ENCODE peak calls at places on chromosomes 16 and 17, in four cellular contexts. One of them, this sample, is unnamed.

GRCh38 chr16:53741546-53741945 is 37.6 kb downstream of the FTO start:
- DNase-seq in upper lobe of right lung: no peak
- DNase-seq in AG09319: no peak
- DNase-seq in stomach: no peak
- DNase-seq in this sample: no peak

GRCh38 chr16:23670137-23670776 is 8.4 kb upstream of the PLK1 start:
- DNase-seq in upper lobe of right lung: no peak
- DNase-seq in stomach: no peak
- DNase-seq in AG09319: no peak
- DNase-seq in this sample: no peak

GRCh38 chr16:53651357-53651756 is 52.3 kb downstream of the RPGRIP1L start:
- DNase-seq in upper lobe of right lung: no peak
- DNase-seq in stomach: no peak
- DNase-seq in AG09319: no peak
- DNase-seq in this sample: no peak

GRCh38 chr17:40330850-40331470 is 22.0 kb downstream of the RARA start:
- DNase-seq in stomach: no peak
- DNase-seq in AG09319: no peak
- DNase-seq in upper lobe of right lung: no peak
- DNase-seq in this sample: no peak

GRCh38 chr16:88731699-88732098 is 25.4 kb downstream of the CTU2 start:
- DNase-seq in stomach: no peak
- DNase-seq in AG09319: no peak
- DNase-seq in upper lobe of right lung: no peak
- DNase-seq in this sample: no peak

GRCh38 chr17:38656959-38657823 is 17.6 kb downstream of the EPOP start:
- DNase-seq in upper lobe of right lung: no peak
- DNase-seq in AG09319: no peak
- DNase-seq in stomach: no peak
- DNase-seq in this sample: no peak

GRCh38 chr17:80261159-80261894 is 675 bp downstream of the RNF213 start:
- DNase-seq in stomach: peak; percentile 49
- DNase-seq in AG09319: no peak
- DNase-seq in upper lobe of right lung: peak; percentile 84
- DNase-seq in this sample: no peak

GRCh38 chr17:66522591-66523272 is 220.3 kb downstream of the PRKCA start:
- DNase-seq in stomach: no peak
- DNase-seq in AG09319: no peak
- DNase-seq in upper lobe of right lung: no peak
- DNase-seq in this sample: no peak

GRCh38 chr17:21275579-21276339 is 8.8 kb upstream of the MAP2K3 start:
- DNase-seq in stomach: peak; percentile 95
- DNase-seq in upper lobe of right lung: peak; percentile 98
- DNase-seq in AG09319: no peak
- DNase-seq in this sample: no peak

GRCh38 chr17:14760719-14761425 is 460.0 kb downstream of the HS3ST3B1 start:
- DNase-seq in upper lobe of right lung: no peak
- DNase-seq in stomach: no peak
- DNase-seq in AG09319: no peak
- DNase-seq in this sample: no peak

GRCh38 chr17:83154311-83155127 is 75.1 kb downstream of the METRNL start:
- DNase-seq in stomach: no peak
- DNase-seq in upper lobe of right lung: peak; percentile 54
- DNase-seq in AG09319: no peak
- DNase-seq in this sample: peak; percentile 62

GRCh38 chr16:66959645-66960177 is 1.4 kb upstream of the CES3 start:
- DNase-seq in stomach: no peak
- DNase-seq in AG09319: no peak
- DNase-seq in upper lobe of right lung: no peak
- DNase-seq in this sample: no peak

GRCh38 chr16:89842471-89843408 is 14.5 kb downstream of the SPIRE2 start:
- DNase-seq in upper lobe of right lung: no peak
- DNase-seq in stomach: no peak
- DNase-seq in AG09319: no peak
- DNase-seq in this sample: no peak

GRCh38 chr16:84925092-84925772 is 86.1 kb downstream of the ZDHHC7 start:
- DNase-seq in AG09319: no peak
- DNase-seq in stomach: peak; percentile 72
- DNase-seq in upper lobe of right lung: peak; percentile 84
- DNase-seq in this sample: no peak

GRCh38 chr17:77419547-77420475 is 279.0 kb downstream of the SEC14L1 start:
- DNase-seq in AG09319: no peak
- DNase-seq in upper lobe of right lung: no peak
- DNase-seq in stomach: no peak
- DNase-seq in this sample: no peak

GRCh38 chr17:77419095-77419494 is 278.3 kb downstream of the SEC14L1 start:
- DNase-seq in AG09319: no peak
- DNase-seq in upper lobe of right lung: no peak
- DNase-seq in stomach: no peak
- DNase-seq in this sample: no peak

GRCh38 chr17:77420804-77421634 is 280.2 kb downstream of the SEC14L1 start:
- DNase-seq in upper lobe of right lung: no peak
- DNase-seq in AG09319: peak; percentile 67
- DNase-seq in stomach: no peak
- DNase-seq in this sample: no peak

GRCh38 chr17:77421635-77421982 is 280.8 kb downstream of the SEC14L1 start:
- DNase-seq in AG09319: no peak
- DNase-seq in upper lobe of right lung: no peak
- DNase-seq in stomach: no peak
- DNase-seq in this sample: no peak

GRCh38 chr17:77420476-77420803 is 279.7 kb downstream of the SEC14L1 start:
- DNase-seq in upper lobe of right lung: no peak
- DNase-seq in stomach: no peak
- DNase-seq in AG09319: no peak
- DNase-seq in this sample: no peak
- TF ChIP-seq CTCF in upper lobe of right lung: no peak
- TF ChIP-seq CTCF in stomach: no peak
- TF ChIP-seq CTCF in AG09319: peak; percentile 0
- TF ChIP-seq CTCF in this sample: peak; percentile 47

GRCh38 chr17:34357398-34357797 is 1.1 kb downstream of the CCL13 start:
- DNase-seq in upper lobe of right lung: no peak
- DNase-seq in stomach: no peak
- DNase-seq in AG09319: no peak
- DNase-seq in this sample: no peak
- TF ChIP-seq CTCF in upper lobe of right lung: no peak
- TF ChIP-seq CTCF in stomach: no peak
- TF ChIP-seq CTCF in AG09319: no peak
- TF ChIP-seq CTCF in this sample: no peak

GRCh38 chr17:73820686-73821448 is 176.6 kb upstream of the SDK2 start:
- DNase-seq in upper lobe of right lung: no peak
- DNase-seq in AG09319: no peak
- DNase-seq in stomach: peak; percentile 33
- DNase-seq in this sample: no peak
- TF ChIP-seq CTCF in upper lobe of right lung: peak; percentile 23
- TF ChIP-seq CTCF in AG09319: no peak
- TF ChIP-seq CTCF in stomach: peak; percentile 64
- TF ChIP-seq CTCF in this sample: peak; percentile 54

GRCh38 chr17:7014261-7014994 is 2.0 kb downstream of the RNASEK start:
- DNase-seq in upper lobe of right lung: peak; percentile 99
- DNase-seq in AG09319: peak; percentile 95
- DNase-seq in stomach: peak; percentile 99
- DNase-seq in this sample: peak; percentile 100

GRCh38 chr17:7016406-7016805 is 4.0 kb downstream of the RNASEK start:
- DNase-seq in upper lobe of right lung: no peak
- DNase-seq in AG09319: no peak
- DNase-seq in stomach: no peak
- DNase-seq in this sample: no peak

GRCh38 chr17:7016886-7017826 is 4.7 kb downstream of the RNASEK start:
- DNase-seq in stomach: no peak
- DNase-seq in upper lobe of right lung: no peak
- DNase-seq in AG09319: no peak
- DNase-seq in this sample: no peak

GRCh38 chr17:7015587-7016020 is 3.2 kb downstream of the RNASEK start:
- DNase-seq in AG09319: no peak
- DNase-seq in stomach: no peak
- DNase-seq in upper lobe of right lung: no peak
- DNase-seq in this sample: no peak

GRCh38 chr17:7014995-7015586 is 2.7 kb downstream of the RNASEK start:
- DNase-seq in upper lobe of right lung: no peak
- DNase-seq in AG09319: no peak
- DNase-seq in stomach: no peak
- DNase-seq in this sample: no peak
- TF ChIP-seq CTCF in upper lobe of right lung: peak; percentile 24
- TF ChIP-seq CTCF in AG09319: no peak
- TF ChIP-seq CTCF in stomach: no peak
- TF ChIP-seq CTCF in this sample: peak; percentile 67

DNA sequence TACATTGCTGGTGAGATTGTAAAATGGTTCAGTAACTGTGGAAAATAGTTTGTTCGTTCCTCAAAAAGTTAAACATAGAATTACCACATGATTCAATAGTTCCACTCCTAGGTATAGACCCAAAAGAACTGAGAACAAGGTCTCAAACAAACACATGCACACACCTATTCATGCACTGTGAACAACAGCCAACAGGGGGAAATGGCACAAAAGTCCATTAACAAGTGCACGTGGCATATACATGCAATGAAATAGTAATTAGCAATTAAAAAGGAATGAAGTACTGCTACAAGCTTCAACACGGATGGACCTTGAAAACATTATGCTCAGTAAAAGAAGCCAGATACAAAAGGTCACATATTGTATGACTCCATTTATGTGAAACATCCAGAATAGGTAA is 23.8 kb downstream of the SDK2 start:
- DNase-seq in AG09319: no peak
- DNase-seq in upper lobe of right lung: no peak
- DNase-seq in stomach: no peak
- DNase-seq in this sample: no peak
- TF ChIP-seq CTCF in AG09319: no peak
- TF ChIP-seq CTCF in upper lobe of right lung: no peak
- TF ChIP-seq CTCF in stomach: no peak
- TF ChIP-seq CTCF in this sample: no peak

GRCh38 chr17:61750656-61751055 is 112.7 kb downstream of the BRIP1 start:
- DNase-seq in stomach: no peak
- DNase-seq in upper lobe of right lung: no peak
- DNase-seq in AG09319: no peak
- DNase-seq in this sample: no peak

GRCh38 chr17:61754124-61754523 is 109.2 kb downstream of the BRIP1 start:
- DNase-seq in upper lobe of right lung: no peak
- DNase-seq in AG09319: no peak
- DNase-seq in stomach: no peak
- DNase-seq in this sample: no peak

GRCh38 chr17:61753696-61754095 is 109.6 kb downstream of the BRIP1 start:
- DNase-seq in stomach: no peak
- DNase-seq in upper lobe of right lung: no peak
- DNase-seq in AG09319: no peak
- DNase-seq in this sample: no peak

GRCh38 chr17:61746248-61746985 is 116.9 kb downstream of the BRIP1 start:
- DNase-seq in upper lobe of right lung: no peak
- DNase-seq in stomach: no peak
- DNase-seq in AG09319: no peak
- DNase-seq in this sample: no peak

DNA sequence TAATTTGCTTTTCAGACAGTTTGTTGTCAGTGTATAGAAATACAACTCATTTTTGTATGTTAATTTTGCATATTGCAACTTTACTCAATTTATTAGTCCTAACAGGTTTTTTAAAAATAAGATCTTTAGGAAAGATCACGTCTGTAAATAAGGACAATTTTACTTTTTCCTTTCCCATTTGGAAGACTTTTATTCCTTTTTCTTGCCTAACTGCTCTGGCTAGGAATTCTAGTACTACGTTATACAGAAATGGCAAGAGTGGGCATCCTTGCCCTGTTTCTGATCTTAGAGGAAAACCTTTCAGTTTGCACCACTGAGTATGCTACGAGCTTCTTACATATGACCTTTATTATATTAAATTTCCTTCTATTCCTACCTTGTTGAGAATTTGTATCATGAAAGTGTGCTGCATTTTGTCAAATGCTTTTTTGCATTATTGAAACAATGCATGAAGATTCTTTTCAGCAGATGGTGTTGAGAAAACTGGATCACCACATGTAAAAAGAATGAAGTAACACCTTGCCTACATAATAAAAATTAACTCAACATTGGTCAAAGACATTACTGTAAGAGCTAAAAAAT is 113.4 kb downstream of the BRIP1 start:
- DNase-seq in upper lobe of right lung: no peak
- DNase-seq in AG09319: no peak
- DNase-seq in stomach: no peak
- DNase-seq in this sample: no peak
- TF ChIP-seq CTCF in upper lobe of right lung: no peak
- TF ChIP-seq CTCF in AG09319: no peak
- TF ChIP-seq CTCF in stomach: no peak
- TF ChIP-seq CTCF in this sample: no peak

GRCh38 chr17:48522990-48523389 is 7.8 kb downstream of the HOXB1 start:
- DNase-seq in upper lobe of right lung: no peak
- DNase-seq in stomach: no peak
- DNase-seq in AG09319: no peak
- DNase-seq in this sample: no peak
- TF ChIP-seq CTCF in upper lobe of right lung: no peak
- TF ChIP-seq CTCF in stomach: no peak
- TF ChIP-seq CTCF in AG09319: no peak
- TF ChIP-seq CTCF in this sample: peak; percentile 12

GRCh38 chr17:7133424-7133823 is 18.8 kb upstream of the ASGR2 start:
- DNase-seq in upper lobe of right lung: peak; percentile 76
- DNase-seq in stomach: no peak
- DNase-seq in AG09319: no peak
- DNase-seq in this sample: no peak
- TF ChIP-seq CTCF in upper lobe of right lung: peak; percentile 37
- TF ChIP-seq CTCF in stomach: no peak
- TF ChIP-seq CTCF in AG09319: peak; percentile 35
- TF ChIP-seq CTCF in this sample: peak; percentile 55

GRCh38 chr16:78505544-78506371 is 406.3 kb downstream of the WWOX start:
- DNase-seq in upper lobe of right lung: peak; percentile 68
- DNase-seq in stomach: peak; percentile 33
- DNase-seq in AG09319: no peak
- DNase-seq in this sample: no peak
- TF ChIP-seq CTCF in upper lobe of right lung: peak; percentile 33
- TF ChIP-seq CTCF in stomach: no peak
- TF ChIP-seq CTCF in AG09319: peak; percentile 27
- TF ChIP-seq CTCF in this sample: no peak

DNA sequence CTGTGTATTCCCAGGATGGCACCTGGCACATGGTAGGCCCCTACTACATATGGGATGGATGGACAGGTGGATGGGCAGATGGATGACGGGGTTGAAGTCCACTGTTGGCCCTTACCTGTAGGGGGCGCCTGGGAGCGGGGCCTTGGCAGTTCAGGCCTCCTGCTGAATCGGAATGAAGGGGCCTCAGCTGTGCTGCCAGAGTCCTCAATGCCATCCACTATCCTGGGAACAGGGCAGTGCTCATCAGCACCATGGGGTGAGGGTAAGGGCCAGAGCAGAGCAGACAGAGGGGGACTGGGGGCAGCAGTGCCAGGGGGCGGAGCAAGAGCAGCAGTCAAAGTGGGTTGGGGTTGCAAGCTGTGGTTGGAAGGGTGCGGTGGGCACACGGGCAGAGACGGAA is 8.3 kb upstream of the RAB5C start:
- DNase-seq in AG09319: no peak
- DNase-seq in upper lobe of right lung: no peak
- DNase-seq in stomach: no peak
- DNase-seq in this sample: no peak
- TF ChIP-seq CTCF in AG09319: peak; percentile 21
- TF ChIP-seq CTCF in upper lobe of right lung: peak; percentile 41
- TF ChIP-seq CTCF in stomach: no peak
- TF ChIP-seq CTCF in this sample: peak; percentile 57

This sample was measured in chondrocyte.